ENCODE peak calls at places on chromosome 15, in four cellular contexts. N is NCI-H345, C is spleen, F is frontal cortex. O is an unnamed sample.

GRCh38 chr15:32852771-32853170 is 135.0 kb downstream of the GREM1 start:
- DNase-seq in N (no peak), C (no peak), F (no peak), O (no peak)

GRCh38 chr15:77617507-77618285 is 15.0 kb downstream of the LINGO1 start:
- DNase-seq in N (no peak), C (no peak), F (peak), O (peak)

GRCh38 chr15:78969687-78970349 is 25.0 kb upstream of the CTSH start:
- DNase-seq in N (no peak), C (no peak), F (no peak), O (no peak)

GRCh38 chr15:28098766-28099554 is at the start of gene OCA2:
- DNase-seq in N (peak), C (peak), F (no peak), O (peak)

GRCh38 chr15:78051622-78052405 is 25.7 kb downstream of the TBC1D2B start:
- DNase-seq in N (no peak), C (no peak), F (no peak), O (peak)

GRCh38 chr15:74845208-74845568 is 2.2 kb upstream of the ULK3 start:
- DNase-seq in N (no peak), C (peak), F (no peak), O (peak)

GRCh38 chr15:58362262-58362922 is 69.4 kb upstream of the LIPC start:
- DNase-seq in N (no peak), C (no peak), F (no peak), O (no peak)

GRCh38 chr15:74377831-74378766 is 10.7 kb upstream of the CYP11A1 start:
- DNase-seq in N (no peak), C (no peak), F (no peak), O (no peak)

GRCh38 chr15:40960926-40961325 is 7.7 kb downstream of the CHAC1 start:
- DNase-seq in N (no peak), C (peak), F (no peak), O (no peak)

GRCh38 chr15:59701880-59702279 is 12.8 kb upstream of the BNIP2 start:
- DNase-seq in N (no peak), C (no peak), F (no peak), O (no peak)

GRCh38 chr15:38864827-38865604 is 300.4 kb upstream of the RASGRP1 start:
- DNase-seq in N (no peak), C (no peak), F (no peak), O (no peak)